ENCODE peak calls at places on chromosomes 6 and 20, in nine cellular contexts. K is heart left ventricle; H is activated T-helper 1 cell treated with anti-CD3 and anti-CD28 coated beads, Interleukin-12 subunit alpha, Interleukin-12 subunit beta, Interleukin-2, Interleukin-4 antibody, amounts not matched to agents 30 ng/mL and 10 ng/mL and 1 ng/mL, durations not matched to agents 14 hours and 24 hours and 36 hours; G is iris pigment epithelial cell; C is GM13977; N is iPS-NIHi11; L is K562; U is effector memory CD8-positive, alpha-beta T cell; E is left colon. Z is an unnamed sample.

GRCh38 chr20:58636983-58637421 is 14.1 kb upstream of the STX16 start:
- DNase-seq in K (no peak), H (no peak), G (no peak), C (no peak), N (peak), L (no peak), U (no peak), E (no peak), Z (no peak)

GRCh38 chr6:149235130-149235561 is 82.4 kb upstream of the TAB2 start:
- DNase-seq in K (peak), H (no peak), G (peak), C (peak), N (no peak), L (peak), U (no peak), E (peak), Z (no peak)

GRCh38 chr6:3380344-3381232 is 76.3 kb downstream of the SLC22A23 start:
- DNase-seq in K (no peak), H (no peak), G (no peak), C (no peak), N (peak), L (no peak), U (no peak), E (peak), Z (no peak)

GRCh38 chr20:47300071-47300470 is 56.4 kb downstream of the ZMYND8 start:
- DNase-seq in K (no peak), H (no peak), G (peak), C (no peak), N (no peak), L (no peak), U (no peak), E (no peak), Z (no peak)

GRCh38 chr20:8853805-8854338 is 215.0 kb upstream of the PLCB4 start:
- DNase-seq in K (peak), H (no peak), G (peak), C (peak), N (peak), L (peak), U (peak), E (no peak), Z (peak)

GRCh38 chr6:75794351-75794846 is 45.4 kb downstream of the MYO6 start:
- DNase-seq in K (no peak), H (no peak), G (no peak), C (no peak), N (no peak), L (no peak), U (no peak), E (no peak), Z (no peak)

GRCh38 chr6:50720623-50721022 is 7.3 kb downstream of the TFAP2D start:
- DNase-seq in K (no peak), H (no peak), G (peak), C (no peak), N (peak), L (peak), U (no peak), E (no peak), Z (no peak)

GRCh38 chr6:28212510-28213212 is 12.4 kb upstream of the ZSCAN9 start:
- DNase-seq in K (no peak), H (no peak), G (peak), C (peak), N (peak), L (peak), U (no peak), E (peak), Z (peak)

GRCh38 chr6:166584813-166585429 is 1.6 kb downstream of the RAMACL start:
- DNase-seq in K (no peak), H (no peak), G (no peak), C (no peak), N (no peak), L (no peak), U (no peak), E (no peak), Z (no peak)

GRCh38 chr6:51892750-51893149 is 194.7 kb downstream of the PKHD1 start:
- DNase-seq in K (no peak), H (no peak), G (no peak), C (no peak), N (no peak), L (no peak), U (no peak), E (no peak), Z (no peak)

GRCh38 chr6:113461153-113461897 is 395.8 kb upstream of the MARCKS start:
- DNase-seq in K (no peak), H (no peak), G (peak), C (no peak), N (no peak), L (no peak), U (no peak), E (no peak), Z (peak)

GRCh38 chr20:57434390-57434700 is 43.1 kb downstream of the RBM38 start:
- DNase-seq in K (no peak), H (no peak), G (no peak), C (no peak), N (no peak), L (no peak), U (no peak), E (no peak), Z (peak)

GRCh38 chr6:11752350-11752749 is 26.3 kb downstream of the ADTRP start:
- DNase-seq in K (no peak), H (no peak), G (no peak), C (no peak), N (no peak), L (no peak), U (no peak), E (no peak), Z (no peak)

GRCh38 chr6:159533568-159533967 is 159.5 kb downstream of the SOD2 start:
- DNase-seq in K (no peak), H (no peak), G (peak), C (no peak), N (no peak), L (no peak), U (no peak), E (no peak), Z (no peak)

GRCh38 chr6:167892835-167893234 is 66.1 kb downstream of the AFDN start:
- DNase-seq in K (no peak), H (no peak), G (no peak), C (no peak), N (peak), L (no peak), U (no peak), E (no peak), Z (no peak)

GRCh38 chr20:40532103-40532502 is 156.9 kb downstream of the MAFB start:
- DNase-seq in K (no peak), H (no peak), G (peak), C (no peak), N (peak), L (peak), U (no peak), E (no peak), Z (peak)

GRCh38 chr6:41092421-41093140 is 19.8 kb downstream of the NFYA start:
- DNase-seq in K (no peak), H (no peak), G (peak), C (peak), N (peak), L (peak), U (no peak), E (no peak), Z (peak)

GRCh38 chr20:58405504-58406291 is 16.7 kb downstream of the VAPB start:
- DNase-seq in K (no peak), H (no peak), G (no peak), C (no peak), N (no peak), L (no peak), U (no peak), E (no peak), Z (no peak)

GRCh38 chr20:41245086-41245707 is 72.3 kb downstream of the ZHX3 start:
- DNase-seq in K (peak), H (no peak), G (peak), C (no peak), N (peak), L (no peak), U (no peak), E (no peak), Z (no peak)

GRCh38 chr6:149089508-149089907 is 228.0 kb upstream of the TAB2 start:
- DNase-seq in K (no peak), H (no peak), G (no peak), C (no peak), N (no peak), L (peak), U (no peak), E (no peak), Z (peak)

GRCh38 chr6:111605100-111605748 is 454 bp downstream of the TRAF3IP2 start:
- DNase-seq in K (peak), H (peak), G (peak), C (peak), N (peak), L (peak), U (peak), E (peak), Z (peak)

GRCh38 chr6:170186006-170186908 is 104.6 kb downstream of the DLL1 start:
- DNase-seq in K (no peak), H (no peak), G (no peak), C (no peak), N (no peak), L (no peak), U (no peak), E (no peak), Z (no peak)

GRCh38 chr20:50551288-50551687 is 41.1 kb downstream of the PTPN1 start:
- DNase-seq in K (no peak), H (no peak), G (no peak), C (no peak), N (no peak), L (no peak), U (no peak), E (no peak), Z (no peak)

GRCh38 chr6:105509506-105510331 is 106.8 kb upstream of the PREP start:
- DNase-seq in K (peak), H (no peak), G (peak), C (no peak), N (peak), L (peak), U (no peak), E (no peak), Z (peak)

GRCh38 chr20:50053790-50054547 is 59.0 kb downstream of the UBE2V1 start:
- DNase-seq in K (no peak), H (no peak), G (no peak), C (no peak), N (no peak), L (no peak), U (no peak), E (peak), Z (no peak)

GRCh38 chr20:2709205-2709981 is 16.8 kb downstream of the EBF4 start:
- DNase-seq in K (no peak), H (no peak), G (no peak), C (no peak), N (no peak), L (no peak), U (no peak), E (no peak), Z (no peak)

GRCh38 chr6:24666097-24666615 is 543 bp downstream of the TDP2 start:
- DNase-seq in K (no peak), H (no peak), G (peak), C (peak), N (peak), L (peak), U (no peak), E (peak), Z (peak)

GRCh38 chr20:50727792-50728485 is 3.4 kb upstream of the PARD6B start:
- DNase-seq in K (no peak), H (no peak), G (no peak), C (no peak), N (no peak), L (no peak), U (no peak), E (no peak), Z (no peak)

GRCh38 chr20:13274311-13274965 is 53.4 kb downstream of the ISM1 start:
- DNase-seq in K (peak), H (no peak), G (no peak), C (no peak), N (peak), L (no peak), U (no peak), E (no peak), Z (no peak)

GRCh38 chr6:108114861-108115597 is 40.5 kb upstream of the OSTM1 start:
- DNase-seq in K (peak), H (no peak), G (peak), C (no peak), N (peak), L (no peak), U (peak), E (peak), Z (peak)

GRCh38 chr20:52361650-52362049 is 170.1 kb upstream of the ZFP64 start:
- DNase-seq in K (no peak), H (no peak), G (no peak), C (no peak), N (no peak), L (no peak), U (no peak), E (no peak), Z (no peak)

GRCh38 chr20:63330940-63331339 is 30.2 kb downstream of the CHRNA4 start:
- DNase-seq in K (no peak), H (no peak), G (no peak), C (no peak), N (peak), L (no peak), U (no peak), E (no peak), Z (no peak)

GRCh38 chr6:166599158-166599557 is 12.7 kb upstream of the RAMACL start:
- DNase-seq in K (no peak), H (no peak), G (no peak), C (no peak), N (no peak), L (no peak), U (no peak), E (no peak), Z (no peak)

GRCh38 chr20:17568972-17569471 is 853 bp upstream of the DSTN start:
- DNase-seq in K (peak), H (peak), G (peak), C (peak), N (peak), L (peak), U (no peak), E (peak), Z (peak)